ENCODE peak calls at places on chromosomes 13 and 19, in six cellular contexts. One of them, this sample, is unnamed.

GRCh38 chr13:19153782-19154450 is 27.7 kb downstream of the TUBA3C start:
- DNase-seq in A549: no peak
- DNase-seq in heart left ventricle: no peak
- DNase-seq in right lobe of liver: no peak
- DNase-seq in endothelial cell of umbilical vein: no peak
- DNase-seq in esophagus squamous epithelium: no peak
- DNase-seq in this sample: peak; percentile 58

GRCh38 chr19:39419003-39419402 is 6.5 kb downstream of the PLEKHG2 start:
- DNase-seq in A549: no peak
- DNase-seq in heart left ventricle: no peak
- DNase-seq in right lobe of liver: no peak
- DNase-seq in endothelial cell of umbilical vein: no peak
- DNase-seq in esophagus squamous epithelium: no peak
- DNase-seq in this sample: no peak

GRCh38 chr13:106471957-106472543 is 63.4 kb downstream of the EFNB2 start:
- DNase-seq in A549: peak; percentile 71
- DNase-seq in heart left ventricle: peak; percentile 71
- DNase-seq in right lobe of liver: no peak
- DNase-seq in endothelial cell of umbilical vein: peak; percentile 77
- DNase-seq in esophagus squamous epithelium: no peak
- DNase-seq in this sample: peak; percentile 61

GRCh38 chr19:48635966-48636858 is 967 bp downstream of the DBP start:
- DNase-seq in A549: no peak
- DNase-seq in heart left ventricle: no peak
- DNase-seq in right lobe of liver: peak; percentile 52
- DNase-seq in endothelial cell of umbilical vein: no peak
- DNase-seq in esophagus squamous epithelium: no peak
- DNase-seq in this sample: peak; percentile 77

GRCh38 chr13:102970542-102970941 is 95.7 kb downstream of the SLC10A2 start:
- DNase-seq in A549: no peak
- DNase-seq in heart left ventricle: no peak
- DNase-seq in right lobe of liver: no peak
- DNase-seq in endothelial cell of umbilical vein: no peak
- DNase-seq in esophagus squamous epithelium: no peak
- DNase-seq in this sample: no peak

GRCh38 chr19:52464798-52465470 is 11.6 kb downstream of the ZNF578 start:
- DNase-seq in A549: peak; percentile 8
- DNase-seq in heart left ventricle: no peak
- DNase-seq in right lobe of liver: no peak
- DNase-seq in endothelial cell of umbilical vein: no peak
- DNase-seq in esophagus squamous epithelium: no peak
- DNase-seq in this sample: peak; percentile 34

GRCh38 chr13:102846261-102847015 is 606 bp downstream of the ERCC5 start:
- DNase-seq in A549: peak; percentile 5
- DNase-seq in heart left ventricle: peak; percentile 28
- DNase-seq in right lobe of liver: peak; percentile 52
- DNase-seq in endothelial cell of umbilical vein: peak; percentile 62
- DNase-seq in esophagus squamous epithelium: no peak
- DNase-seq in this sample: peak; percentile 40

GRCh38 chr13:23681253-23681652 is 111.0 kb downstream of the TNFRSF19 start:
- DNase-seq in A549: no peak
- DNase-seq in heart left ventricle: no peak
- DNase-seq in right lobe of liver: no peak
- DNase-seq in endothelial cell of umbilical vein: no peak
- DNase-seq in esophagus squamous epithelium: no peak
- DNase-seq in this sample: no peak

GRCh38 chr19:22595918-22596341 is 38.2 kb upstream of the ZNF492 start:
- DNase-seq in A549: no peak
- DNase-seq in heart left ventricle: peak; percentile 45
- DNase-seq in right lobe of liver: peak; percentile 62
- DNase-seq in endothelial cell of umbilical vein: no peak
- DNase-seq in esophagus squamous epithelium: no peak
- DNase-seq in this sample: peak; percentile 86

GRCh38 chr19:46919324-46919723 is 58.5 kb downstream of the ARHGAP35 start:
- DNase-seq in A549: no peak
- DNase-seq in heart left ventricle: no peak
- DNase-seq in right lobe of liver: no peak
- DNase-seq in endothelial cell of umbilical vein: no peak
- DNase-seq in esophagus squamous epithelium: no peak
- DNase-seq in this sample: no peak

GRCh38 chr13:51912091-51912490 is 50.3 kb downstream of the CCDC70 start:
- DNase-seq in A549: no peak
- DNase-seq in heart left ventricle: no peak
- DNase-seq in right lobe of liver: no peak
- DNase-seq in endothelial cell of umbilical vein: no peak
- DNase-seq in esophagus squamous epithelium: no peak
- DNase-seq in this sample: peak; percentile 59

GRCh38 chr13:24064258-24064860 is 96.2 kb upstream of the SPATA13 start:
- DNase-seq in A549: no peak
- DNase-seq in heart left ventricle: no peak
- DNase-seq in right lobe of liver: no peak
- DNase-seq in endothelial cell of umbilical vein: no peak
- DNase-seq in esophagus squamous epithelium: no peak
- DNase-seq in this sample: no peak

GRCh38 chr19:14091885-14092462 is 1.4 kb upstream of the SAMD1 start:
- DNase-seq in A549: no peak
- DNase-seq in heart left ventricle: no peak
- DNase-seq in right lobe of liver: no peak
- DNase-seq in endothelial cell of umbilical vein: no peak
- DNase-seq in esophagus squamous epithelium: no peak
- DNase-seq in this sample: no peak

GRCh38 chr13:114279770-114280169 is 1.6 kb upstream of the UPF3A start:
- DNase-seq in A549: no peak
- DNase-seq in heart left ventricle: no peak
- DNase-seq in right lobe of liver: no peak
- DNase-seq in endothelial cell of umbilical vein: no peak
- DNase-seq in esophagus squamous epithelium: no peak
- DNase-seq in this sample: no peak

GRCh38 chr19:9381367-9381785 is 18.6 kb downstream of the ZNF177 start:
- DNase-seq in A549: no peak
- DNase-seq in heart left ventricle: no peak
- DNase-seq in right lobe of liver: no peak
- DNase-seq in endothelial cell of umbilical vein: no peak
- DNase-seq in esophagus squamous epithelium: no peak
- DNase-seq in this sample: no peak

DNA sequence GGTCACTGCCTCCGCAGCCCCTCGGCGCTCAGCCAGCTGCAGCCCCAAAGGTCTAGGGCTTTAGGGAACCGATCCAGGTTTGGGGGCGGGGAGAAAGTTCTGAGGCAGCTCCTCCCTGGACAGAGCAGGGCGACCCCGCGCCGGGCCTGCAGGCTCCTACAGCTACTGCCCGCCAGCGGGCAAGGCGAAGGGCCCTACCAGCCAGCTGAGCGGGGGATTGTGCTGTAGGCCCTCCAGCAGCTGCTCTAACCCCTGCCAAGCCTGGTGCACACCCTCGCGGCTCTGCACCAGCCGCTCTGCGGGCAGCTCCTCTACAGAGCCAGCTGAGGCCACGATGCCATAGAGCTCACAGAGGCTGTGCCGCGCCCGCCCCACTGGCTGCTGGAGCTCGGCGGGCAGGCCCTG is 14.0 kb downstream of the PLIN4 start:
- DNase-seq in A549: no peak
- DNase-seq in heart left ventricle: no peak
- DNase-seq in right lobe of liver: peak; percentile 54
- DNase-seq in endothelial cell of umbilical vein: no peak
- DNase-seq in esophagus squamous epithelium: no peak
- DNase-seq in this sample: peak; percentile 51
- H3K27ac ChIP-seq in A549: no peak overlapping the region
- H3K27ac ChIP-seq in heart left ventricle: no peak overlapping the region
- H3K27ac ChIP-seq in right lobe of liver: no peak overlapping the region
- H3K27ac ChIP-seq in endothelial cell of umbilical vein: no peak overlapping the region
- H3K27ac ChIP-seq in esophagus squamous epithelium: no peak overlapping the region
- H3K27ac ChIP-seq in this sample: no peak overlapping the region

GRCh38 chr19:4539697-4540581 is at the start of gene LRG1:
- DNase-seq in A549: no peak
- DNase-seq in heart left ventricle: no peak
- DNase-seq in right lobe of liver: peak; percentile 97
- DNase-seq in endothelial cell of umbilical vein: peak; percentile 30
- DNase-seq in esophagus squamous epithelium: no peak
- DNase-seq in this sample: no peak
- H3K4me1 ChIP-seq in A549: no peaks in the 10 kb centered on the region
- H3K4me1 ChIP-seq in heart left ventricle: peaks cover 18% of the 10 kb centered on the region
- H3K4me1 ChIP-seq in right lobe of liver: no peaks in the 10 kb centered on the region
- H3K4me1 ChIP-seq in endothelial cell of umbilical vein: peaks cover 11% of the 10 kb centered on the region
- H3K4me1 ChIP-seq in esophagus squamous epithelium: peaks cover 54% of the 10 kb centered on the region
- H3K4me1 ChIP-seq in this sample: peaks cover 3% of the 10 kb centered on the region

DNA sequence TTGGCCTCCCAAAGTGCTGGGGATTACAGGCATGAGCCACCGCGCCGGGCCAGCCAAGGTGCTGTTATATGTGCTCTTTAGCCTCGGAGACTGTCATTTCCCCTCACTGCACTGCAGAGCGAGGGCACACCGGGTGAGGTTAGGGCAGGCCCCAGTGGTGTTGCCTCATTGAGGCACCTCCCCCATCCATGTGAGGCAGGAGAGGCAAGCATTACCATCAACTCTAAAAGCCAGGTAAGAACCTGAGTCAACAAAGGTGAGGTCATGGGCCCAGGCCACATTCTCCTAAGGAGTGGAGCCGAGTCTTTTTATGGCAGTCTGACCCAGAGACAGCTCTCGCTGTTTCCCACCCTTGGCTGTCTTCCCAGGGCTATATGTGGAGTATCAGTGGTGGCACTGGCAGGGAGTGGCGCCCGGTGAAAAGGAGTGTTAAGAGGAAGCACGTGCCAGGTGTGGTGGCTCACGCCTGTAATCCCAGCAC is 10.9 kb downstream of the B3GNT8 start:
- DNase-seq in A549: no peak
- DNase-seq in heart left ventricle: no peak
- DNase-seq in right lobe of liver: no peak
- DNase-seq in endothelial cell of umbilical vein: no peak
- DNase-seq in esophagus squamous epithelium: no peak
- DNase-seq in this sample: no peak
- TF ChIP-seq POLR2A in A549: no peak
- TF ChIP-seq POLR2A in heart left ventricle: no peak
- TF ChIP-seq POLR2A in right lobe of liver: no peak
- TF ChIP-seq POLR2A in endothelial cell of umbilical vein: no peak
- TF ChIP-seq POLR2A in esophagus squamous epithelium: no peak
- TF ChIP-seq POLR2A in this sample: no peak

DNA sequence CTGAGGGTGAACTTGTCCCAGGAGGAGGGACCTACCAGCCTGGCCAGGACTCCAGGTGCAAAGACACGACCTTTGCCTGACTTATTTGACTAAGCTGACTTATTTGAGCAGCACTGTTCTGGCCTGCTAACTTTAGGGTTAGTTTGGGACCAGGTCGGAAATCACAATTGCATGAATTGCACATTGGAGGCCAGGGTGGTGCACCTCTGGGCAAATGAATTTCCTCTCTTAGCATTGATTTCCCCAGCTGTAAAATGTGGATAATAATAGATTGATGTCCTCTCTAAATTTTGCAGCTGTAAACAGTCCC is 1.4 kb upstream of the BST2 start:
- DNase-seq in A549: no peak
- DNase-seq in heart left ventricle: no peak
- DNase-seq in right lobe of liver: peak; percentile 62
- DNase-seq in endothelial cell of umbilical vein: no peak
- DNase-seq in esophagus squamous epithelium: no peak
- DNase-seq in this sample: no peak
- H3K27ac ChIP-seq in A549: no peak overlapping the region
- H3K27ac ChIP-seq in heart left ventricle: peak overlapping the region; percentile 82
- H3K27ac ChIP-seq in right lobe of liver: peak overlapping the region; percentile 95
- H3K27ac ChIP-seq in endothelial cell of umbilical vein: no peak overlapping the region
- H3K27ac ChIP-seq in esophagus squamous epithelium: peak overlapping the region; percentile 80
- H3K27ac ChIP-seq in this sample: peak overlapping the region; percentile 94

This sample was measured in testis.